ENCODE peak calls at places on chromosomes 1 and 21, in four cellular contexts. G, W, N and B are unnamed samples.

GRCh38 chr1:50704126-50704525 is 255.9 kb downstream of the FAF1 start:
- DNase-seq in G (peak), W (no peak), N (no peak), B (no peak)

GRCh38 chr1:180640531-180640949 is 8.7 kb downstream of the XPR1 start:
- DNase-seq in G (no peak), W (no peak), N (no peak), B (no peak)

GRCh38 chr1:169105434-169106094 is 926 bp upstream of the ATP1B1 start:
- DNase-seq in G (peak), W (peak), N (peak), B (peak)

GRCh38 chr1:41626146-41626545 is 141.7 kb upstream of the EDN2 start:
- DNase-seq in G (peak), W (no peak), N (peak), B (no peak)

GRCh38 chr1:228370941-228371740 is 35.5 kb downstream of the TRIM11 start:
- DNase-seq in G (peak), W (peak), N (no peak), B (peak)

GRCh38 chr1:192489748-192490147 is 85.8 kb upstream of the RGS1 start:
- DNase-seq in G (peak), W (no peak), N (peak), B (peak)

GRCh38 chr1:177945943-177946650 is 23.8 kb downstream of the SEC16B start:
- DNase-seq in G (peak), W (no peak), N (peak), B (peak)

GRCh38 chr1:167714851-167715652 is 6.7 kb upstream of the MPZL1 start:
- DNase-seq in G (peak), W (no peak), N (peak), B (peak)

GRCh38 chr21:28393279-28393678 is 599.4 kb downstream of the LTN1 start:
- DNase-seq in G (peak), W (peak), N (no peak), B (no peak)

GRCh38 chr1:35564884-35565741 is 7.5 kb downstream of the NCDN start:
- DNase-seq in G (no peak), W (peak), N (no peak), B (no peak)

GRCh38 chr1:115251856-115252255 is 86.2 kb downstream of the NGF start:
- DNase-seq in G (no peak), W (no peak), N (no peak), B (no peak)

GRCh38 chr1:224730950-224731349 is 114.8 kb downstream of the CNIH3 start:
- DNase-seq in G (no peak), W (no peak), N (no peak), B (no peak)

GRCh38 chr21:28100366-28100765 is 892.3 kb downstream of the LTN1 start:
- DNase-seq in G (no peak), W (no peak), N (no peak), B (no peak)

GRCh38 chr1:15088146-15089025 is 65.2 kb upstream of the TMEM51 start:
- DNase-seq in G (no peak), W (no peak), N (no peak), B (peak)

GRCh38 chr1:174191255-174191906 is 32.1 kb downstream of the RABGAP1L start:
- DNase-seq in G (no peak), W (no peak), N (no peak), B (no peak)

GRCh38 chr1:184210048-184210447 is 158.5 kb downstream of the TSEN15 start:
- DNase-seq in G (no peak), W (no peak), N (no peak), B (peak)

GRCh38 chr1:21337459-21337930 is 47.2 kb upstream of the ECE1 start:
- DNase-seq in G (no peak), W (no peak), N (no peak), B (no peak)

GRCh38 chr1:21334214-21335087 is 44.2 kb upstream of the ECE1 start:
- DNase-seq in G (peak), W (no peak), N (peak), B (peak)

GRCh38 chr1:21335088-21335678 is 44.9 kb upstream of the ECE1 start:
- DNase-seq in G (no peak), W (no peak), N (no peak), B (peak)

GRCh38 chr1:21337010-21337437 is 46.8 kb upstream of the ECE1 start:
- DNase-seq in G (no peak), W (no peak), N (no peak), B (peak)

DNA sequence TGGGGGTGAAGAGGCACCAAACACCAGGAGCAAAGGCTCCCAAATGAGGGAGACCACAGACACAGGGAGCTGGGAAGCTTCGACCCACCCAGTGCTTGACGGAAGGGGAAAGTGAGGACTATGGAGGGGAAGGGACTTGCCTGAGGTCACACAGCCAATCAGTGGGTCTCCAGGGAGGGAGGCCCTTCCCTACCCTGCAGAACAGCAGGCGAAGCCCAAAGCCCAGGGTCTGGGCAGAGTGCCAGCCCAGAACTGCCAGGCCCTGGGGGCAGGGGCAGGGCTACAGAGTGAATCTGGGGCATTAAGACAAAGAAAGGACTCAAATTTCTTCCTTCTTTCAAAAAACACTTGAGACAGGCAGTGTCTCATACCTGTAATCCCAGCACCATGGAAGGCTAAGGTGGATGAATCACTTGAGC is 45.5 kb upstream of the ECE1 start:
- DNase-seq in G (peak), W (no peak), N (no peak), B (peak)
- H3K27ac ChIP-seq in G (peak), W (no peak), N (no peak), B (peak)

DNA sequence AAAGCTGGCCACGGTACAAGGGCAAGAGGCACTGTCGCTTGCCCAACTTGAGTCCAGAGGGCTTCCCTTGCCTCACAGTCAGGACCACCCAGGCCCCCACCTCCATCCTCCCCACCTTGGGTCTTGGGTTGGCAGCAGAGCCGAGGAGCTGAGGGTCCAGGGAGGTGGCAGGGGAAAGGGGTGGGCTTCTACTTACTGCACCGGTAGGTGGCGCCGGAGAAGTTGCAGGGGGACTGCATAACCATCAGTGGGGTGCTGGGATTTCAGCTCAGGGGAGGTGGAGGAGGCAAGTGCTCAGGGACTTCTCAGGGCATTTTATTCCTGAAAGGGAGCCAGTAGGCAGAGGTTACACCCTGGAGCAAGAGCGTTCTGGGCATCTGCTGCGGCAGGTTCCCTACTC is 44.0 kb downstream of the TRIM62 start:
- DNase-seq in G (no peak), W (no peak), N (peak), B (no peak)
- TF ChIP-seq CTCF in G (no peak), W (no peak), N (peak), B (peak)

GRCh38 chr1:63789856-63790605 is 16.2 kb downstream of the ROR1 start:
- DNase-seq in G (no peak), W (no peak), N (no peak), B (no peak)
- H3K27ac ChIP-seq in G (no peak), W (no peak), N (peak), B (no peak)

DNA sequence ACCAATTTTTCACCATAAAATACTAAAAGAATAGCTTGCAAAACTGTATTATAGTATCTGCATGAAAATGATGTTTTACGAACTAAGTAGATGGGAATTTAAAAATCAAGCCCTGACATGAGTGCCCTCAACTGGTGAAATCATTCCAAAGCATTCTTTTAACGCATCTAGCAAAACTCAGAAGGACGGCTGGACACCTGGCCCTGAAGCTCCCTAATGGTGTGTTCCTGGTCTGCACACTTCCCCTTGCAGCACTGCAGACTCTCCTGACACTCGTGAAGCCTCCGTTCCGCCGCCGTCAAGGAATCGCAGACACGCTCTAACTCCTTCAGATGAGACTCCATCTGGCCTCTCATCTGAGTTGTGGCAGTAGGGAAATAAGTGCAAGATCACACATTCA is 39.9 kb downstream of the ODF2L start:
- DNase-seq in G (no peak), W (peak), N (no peak), B (no peak)
- TF ChIP-seq CTCF in G (no peak), W (no peak), N (peak), B (no peak)

GRCh38 chr1:19087017-19087736 is 122.9 kb downstream of the UBR4 start:
- DNase-seq in G (no peak), W (no peak), N (no peak), B (no peak)
- H3K27ac ChIP-seq in G (no peak), W (no peak), N (no peak), B (no peak)